ENCODE peak calls at places on chromosomes 3 and 15, in seven cellular contexts. D, U, T, E, Q, S and M are unnamed samples.

GRCh38 chr3:16407365-16407764 is 106.1 kb downstream of the RFTN1 start:
- DNase-seq in D (no peak), U (no peak), T (no peak), E (no peak), Q (no peak), S (no peak), M (no peak)

GRCh38 chr3:16307832-16308531 is 43.0 kb downstream of the OXNAD1 start:
- DNase-seq in D (no peak), U (no peak), T (no peak), E (no peak), Q (no peak), S (no peak), M (no peak)

GRCh38 chr15:83746231-83746630 is 92.3 kb downstream of the ADAMTSL3 start:
- DNase-seq in D (no peak), U (no peak), T (no peak), E (no peak), Q (no peak), S (no peak), M (no peak)

GRCh38 chr3:38124324-38125122 is 12.4 kb downstream of the ACAA1 start:
- DNase-seq in D (no peak), U (no peak), T (no peak), E (no peak), Q (no peak), S (no peak), M (no peak)

GRCh38 chr3:144875251-144875650 is 903.6 kb downstream of the DIPK2A start:
- DNase-seq in D (no peak), U (no peak), T (no peak), E (no peak), Q (peak; percentile 47), S (no peak), M (no peak)

GRCh38 chr3:64385256-64385655 is 160.0 kb upstream of the PRICKLE2 start:
- DNase-seq in D (no peak), U (no peak), T (no peak), E (no peak), Q (no peak), S (no peak), M (no peak)

GRCh38 chr3:164458986-164459385 is 619.3 kb downstream of the SI start:
- DNase-seq in D (no peak), U (no peak), T (no peak), E (no peak), Q (no peak), S (no peak), M (no peak)

GRCh38 chr3:25940935-25941334 is 151.0 kb downstream of the OXSM start:
- DNase-seq in D (no peak), U (no peak), T (no peak), E (no peak), Q (no peak), S (no peak), M (no peak)

GRCh38 chr15:70299931-70300858 is 202.5 kb upstream of the TLE3 start:
- DNase-seq in D (no peak), U (no peak), T (no peak), E (no peak), Q (no peak), S (peak; percentile 40), M (no peak)

GRCh38 chr15:75059607-75060006 is 36.2 kb downstream of the PPCDC start:
- DNase-seq in D (no peak), U (no peak), T (no peak), E (no peak), Q (no peak), S (no peak), M (no peak)